ENCODE peak calls at places on chromosomes 5 and 9, in eight cellular contexts. C is transverse colon, S is thyroid gland, E is AG04450, I is cardiac muscle cell, T is OCI-LY7, N is left ventricle myocardium inferior, R is lower lobe of right lung. O is an unnamed sample.

GRCh38 chr5:68681929-68682328 is 411.9 kb upstream of the SLC30A5 start:
- DNase-seq in C (no peak), S (no peak), E (no peak), I (no peak), T (no peak), N (no peak), R (no peak), O (no peak)

GRCh38 chr5:83097582-83098265 is 20.4 kb downstream of the XRCC4 start:
- DNase-seq in C (no peak), S (no peak), E (no peak), I (peak), T (no peak), N (no peak), R (no peak), O (no peak)

GRCh38 chr5:138611295-138612220 is 36.4 kb upstream of the HSPA9 start:
- DNase-seq in C (no peak), S (peak), E (no peak), I (peak), T (no peak), N (no peak), R (no peak), O (no peak)

GRCh38 chr5:142378737-142379365 is 54.0 kb upstream of the SPRY4 start:
- DNase-seq in C (no peak), S (no peak), E (no peak), I (no peak), T (no peak), N (no peak), R (no peak), O (no peak)

GRCh38 chr5:142053434-142054253 is 40.8 kb upstream of the GNPDA1 start:
- DNase-seq in C (no peak), S (peak), E (no peak), I (peak), T (no peak), N (no peak), R (no peak), O (peak)

GRCh38 chr9:3997492-3997891 is 302.4 kb downstream of the GLIS3 start:
- DNase-seq in C (no peak), S (no peak), E (no peak), I (no peak), T (no peak), N (no peak), R (no peak), O (no peak)

GRCh38 chr5:169695025-169695625 is 58.0 kb downstream of the DOCK2 start:
- DNase-seq in C (no peak), S (no peak), E (no peak), I (no peak), T (no peak), N (no peak), R (no peak), O (no peak)

GRCh38 chr5:94153736-94154450 is 412.5 kb upstream of the POU5F2 start:
- DNase-seq in C (no peak), S (no peak), E (no peak), I (peak), T (no peak), N (no peak), R (peak), O (no peak)

GRCh38 chr5:31232273-31232888 is 38.9 kb downstream of the CDH6 start:
- DNase-seq in C (no peak), S (peak), E (peak), I (peak), T (peak), N (no peak), R (no peak), O (peak)

GRCh38 chr5:141208478-141208877 is at the start of gene PCDHB12:
- DNase-seq in C (no peak), S (no peak), E (no peak), I (no peak), T (peak), N (no peak), R (no peak), O (peak)

GRCh38 chr9:126157826-126158431 is 168.7 kb upstream of the MVB12B start:
- DNase-seq in C (no peak), S (no peak), E (no peak), I (no peak), T (no peak), N (no peak), R (no peak), O (peak)

GRCh38 chr9:90642570-90643539 is at the start of gene DIRAS2:
- DNase-seq in C (peak), S (peak), E (peak), I (peak), T (no peak), N (peak), R (peak), O (peak)

GRCh38 chr9:119963798-119964372 is 594.6 kb upstream of the BRINP1 start:
- DNase-seq in C (no peak), S (peak), E (peak), I (peak), T (no peak), N (no peak), R (no peak), O (no peak)

GRCh38 chr9:92276223-92277007 is 17.1 kb downstream of the IARS1 start:
- DNase-seq in C (no peak), S (no peak), E (no peak), I (peak), T (no peak), N (no peak), R (no peak), O (no peak)
- TF ChIP-seq CTCF in C (no peak), S (no peak), E (no peak), I (no peak), T (no peak), N (no peak), R (no peak), O (no peak)

DNA sequence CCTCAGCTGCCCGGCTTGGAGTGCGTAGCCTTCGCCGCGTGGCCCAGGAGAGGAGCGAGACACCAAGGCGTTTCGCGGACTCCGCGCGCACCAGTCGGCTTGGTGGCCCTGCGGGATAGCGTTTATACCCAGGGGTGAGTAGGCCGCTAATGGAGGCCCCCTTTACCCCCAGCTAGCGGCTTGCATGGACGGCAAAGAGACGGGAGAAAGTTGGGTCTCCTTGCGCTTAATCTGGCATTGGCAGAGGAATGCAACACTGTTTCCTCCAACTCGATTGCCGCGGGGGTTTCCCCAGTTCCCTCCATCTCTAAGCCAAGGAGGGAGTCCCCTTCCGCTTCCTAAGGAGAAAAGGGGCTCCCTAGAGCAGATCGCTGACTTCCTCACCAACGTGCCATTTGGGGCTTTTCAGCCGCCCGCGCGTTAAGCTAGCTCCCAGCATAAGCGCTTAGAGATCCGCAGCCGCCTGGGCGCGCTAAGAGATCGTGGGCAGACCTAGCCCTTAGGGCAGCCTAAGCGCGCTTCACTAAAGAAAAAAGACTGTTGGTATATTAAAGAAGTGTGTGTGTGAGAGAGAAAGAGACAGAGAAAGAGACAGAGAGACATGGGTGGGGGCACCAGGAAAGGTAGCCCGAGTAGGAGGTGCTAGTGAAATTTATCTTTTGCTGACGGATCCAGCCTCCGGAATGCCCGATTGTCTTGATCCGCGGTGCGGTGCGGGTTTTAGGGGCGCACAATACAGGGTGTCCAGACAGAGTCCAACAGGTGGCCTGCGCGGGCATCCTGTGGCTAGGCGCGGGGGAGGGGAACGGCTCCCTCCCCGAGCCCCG is 597.9 kb upstream of the SGCD start:
- DNase-seq in C (no peak), S (no peak), E (no peak), I (no peak), T (no peak), N (peak), R (peak), O (peak)
- H3K4me3 ChIP-seq in C (peak), S (no peak), E (no peak), I (peak), T (no peak), N (peak), R (peak), O (peak)

DNA sequence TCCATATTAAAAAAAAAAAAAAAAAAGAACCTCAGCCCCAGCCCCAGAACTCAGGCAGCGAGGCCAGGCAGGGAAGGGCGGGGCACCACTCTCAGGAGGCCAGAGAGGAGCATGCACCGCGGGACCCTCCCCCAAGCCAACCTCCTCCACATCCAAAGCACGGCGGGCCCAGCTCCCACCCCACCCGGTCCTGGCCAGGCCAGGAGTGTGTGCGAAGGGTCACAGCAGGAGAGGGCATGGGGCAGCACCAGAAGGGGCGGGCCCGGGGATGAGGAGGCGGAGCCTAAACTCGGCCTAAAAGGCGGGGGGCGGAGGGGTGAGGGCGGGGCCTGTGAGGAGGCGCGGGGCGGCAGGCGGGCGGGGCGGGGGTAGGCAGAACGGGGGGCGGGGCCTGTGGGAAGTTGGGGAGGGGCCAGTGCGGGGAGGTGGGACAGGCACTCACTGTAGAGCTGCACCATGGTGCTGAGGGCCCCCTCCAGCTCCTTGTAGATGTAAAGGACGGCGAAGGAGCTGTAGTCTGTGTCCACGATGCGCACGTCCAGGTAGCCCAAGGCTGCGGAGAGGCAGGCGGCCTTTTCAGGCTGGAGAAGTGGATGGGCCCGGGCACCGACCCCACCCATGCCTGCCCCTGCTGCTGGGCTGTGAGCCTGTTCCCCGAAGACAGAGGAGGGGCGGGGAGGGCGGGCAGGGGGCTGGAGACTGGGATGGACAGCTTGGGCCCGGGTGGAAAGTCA is 1.2 kb downstream of the LCN15 start:
- DNase-seq in C (peak), S (no peak), E (no peak), I (peak), T (peak), N (peak), R (peak), O (peak)
- TF ChIP-seq CTCF in C (no peak), S (no peak), E (no peak), I (no peak), T (no peak), N (no peak), R (no peak), O (no peak)

GRCh38 chr5:134070648-134070978 is 43.9 kb upstream of the TCF7 start:
- DNase-seq in C (no peak), S (no peak), E (no peak), I (peak), T (no peak), N (no peak), R (no peak), O (no peak)

GRCh38 chr5:134072471-134073220 is 41.8 kb upstream of the TCF7 start:
- DNase-seq in C (no peak), S (no peak), E (no peak), I (no peak), T (no peak), N (no peak), R (no peak), O (no peak)

GRCh38 chr5:134070979-134071849 is 43.3 kb upstream of the TCF7 start:
- DNase-seq in C (peak), S (peak), E (no peak), I (peak), T (no peak), N (no peak), R (no peak), O (peak)

GRCh38 chr5:134073404-134073803 is 41.1 kb upstream of the TCF7 start:
- DNase-seq in C (no peak), S (no peak), E (no peak), I (no peak), T (no peak), N (no peak), R (no peak), O (peak)

DNA sequence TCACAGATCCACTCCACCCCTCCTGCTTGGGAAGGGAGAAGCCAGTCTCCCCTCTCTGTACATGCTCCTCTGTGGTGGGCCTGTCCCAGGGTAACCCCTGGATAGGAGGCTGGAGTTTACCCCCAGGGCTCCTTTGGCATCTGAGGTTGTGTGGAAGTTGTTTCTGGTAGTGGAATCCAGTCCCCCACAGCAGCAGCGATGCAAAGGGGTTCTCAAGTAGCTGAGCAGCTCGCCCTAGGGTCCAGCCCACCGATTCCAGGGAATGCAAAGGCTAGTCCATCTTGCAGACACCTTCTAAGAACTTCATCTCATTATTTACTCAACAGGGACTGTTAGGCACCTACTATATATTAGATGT is 42.7 kb upstream of the TCF7 start:
- DNase-seq in C (no peak), S (no peak), E (no peak), I (no peak), T (no peak), N (no peak), R (no peak), O (no peak)
- H3K4me3 ChIP-seq in C (no peak), S (no peak), E (no peak), I (no peak), T (no peak), N (no peak), R (no peak), O (no peak)

DNA sequence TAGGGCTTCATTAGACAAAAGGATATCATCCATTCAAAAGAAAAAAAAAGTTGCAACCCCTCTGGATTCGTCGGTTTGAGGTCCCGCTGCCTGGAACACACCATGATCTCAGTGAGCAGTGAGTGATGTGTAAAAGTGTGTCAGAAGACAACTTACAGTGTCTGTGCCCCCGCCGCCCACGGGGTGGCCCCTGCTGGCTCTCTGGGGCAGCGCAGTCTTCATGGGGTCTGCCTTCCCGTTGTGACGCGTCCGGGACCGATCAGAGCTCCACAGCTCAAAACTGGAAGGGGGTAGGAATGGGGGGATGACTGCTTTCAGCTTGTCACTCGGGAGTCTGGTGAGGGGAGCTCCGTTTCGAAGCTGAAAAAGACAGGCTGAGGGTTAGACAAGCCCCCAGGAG is 22.6 kb downstream of the ANKS6 start:
- DNase-seq in C (no peak), S (no peak), E (no peak), I (no peak), T (no peak), N (no peak), R (no peak), O (no peak)
- TF ChIP-seq CTCF in C (no peak), S (no peak), E (no peak), I (no peak), T (no peak), N (no peak), R (no peak), O (no peak)

DNA sequence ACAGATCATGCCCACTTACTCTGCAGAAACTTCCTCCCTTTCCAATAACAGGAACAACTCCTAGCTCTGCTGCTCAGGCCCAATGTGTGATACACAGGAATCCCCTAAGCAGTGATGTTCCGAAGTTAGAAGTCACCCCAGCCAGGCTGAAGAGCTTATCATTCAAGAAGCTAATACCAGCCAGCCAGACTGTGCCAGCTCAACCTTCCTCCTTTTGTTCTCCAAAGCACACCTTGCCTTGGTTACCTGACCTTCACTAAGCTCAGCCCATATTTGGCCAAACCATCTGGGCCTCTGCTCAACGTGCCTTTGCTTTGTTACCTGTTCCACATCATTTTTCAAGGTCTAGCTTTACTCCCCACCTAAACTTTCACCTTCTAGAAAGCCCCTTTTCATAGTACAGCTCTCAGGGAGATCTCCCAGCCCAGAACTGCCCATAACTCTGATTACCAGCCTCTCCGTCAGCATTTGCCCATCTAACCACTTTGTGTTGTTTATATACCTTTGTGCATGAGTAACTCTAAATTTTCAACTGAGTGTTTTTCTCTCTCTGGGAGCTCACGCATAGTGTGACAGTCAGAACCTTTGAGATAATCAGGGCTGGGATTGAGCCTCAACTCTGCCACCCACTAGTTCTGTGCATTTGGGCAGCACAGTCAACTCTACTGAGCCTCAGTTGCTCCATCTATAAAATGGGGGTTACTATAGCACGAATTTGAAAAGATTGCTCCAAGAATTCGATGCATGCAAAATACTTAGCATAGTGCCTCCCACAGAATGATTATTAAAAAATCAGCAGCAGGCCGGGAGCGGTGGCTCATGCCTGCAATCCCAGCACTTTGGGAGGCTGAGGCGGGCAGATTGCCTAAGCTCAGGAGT is 107.6 kb upstream of the CPEB4 start:
- DNase-seq in C (no peak), S (no peak), E (no peak), I (no peak), T (no peak), N (no peak), R (no peak), O (no peak)
- H3K4me3 ChIP-seq in C (no peak), S (no peak), E (no peak), I (no peak), T (no peak), N (no peak), R (no peak), O (no peak)

GRCh38 chr5:10607666-10608442 is 44.0 kb downstream of the ANKRD33B start:
- DNase-seq in C (peak), S (peak), E (no peak), I (peak), T (peak), N (peak), R (peak), O (peak)
- TF ChIP-seq CTCF in C (no peak), S (no peak), E (peak), I (peak), T (peak), N (peak), R (peak), O (no peak)

GRCh38 chr5:2752875-2753435 is 1.5 kb upstream of the IRX2 start:
- DNase-seq in C (no peak), S (no peak), E (no peak), I (no peak), T (no peak), N (no peak), R (peak), O (no peak)

GRCh38 chr5:2750758-2751464 is 566 bp downstream of the IRX2 start:
- DNase-seq in C (no peak), S (no peak), E (no peak), I (peak), T (no peak), N (no peak), R (no peak), O (no peak)

GRCh38 chr5:2750026-2750757 is 1.3 kb downstream of the IRX2 start:
- DNase-seq in C (no peak), S (no peak), E (no peak), I (no peak), T (no peak), N (no peak), R (peak), O (no peak)

GRCh38 chr5:2752059-2752874 is 790 bp upstream of the IRX2 start:
- DNase-seq in C (no peak), S (peak), E (no peak), I (no peak), T (no peak), N (no peak), R (peak), O (no peak)

GRCh38 chr5:2751592-2752021 is at the start of gene IRX2:
- DNase-seq in C (peak), S (peak), E (no peak), I (peak), T (no peak), N (peak), R (peak), O (peak)
- H3K4me3 ChIP-seq in C (peak), S (no peak), E (no peak), I (peak), T (no peak), N (peak), R (peak), O (peak)

GRCh38 chr5:103519550-103519949 is 43.0 kb downstream of the NUDT12 start:
- DNase-seq in C (no peak), S (no peak), E (no peak), I (no peak), T (no peak), N (no peak), R (no peak), O (no peak)
- TF ChIP-seq CTCF in C (no peak), S (no peak), E (peak), I (peak), T (peak), N (no peak), R (no peak), O (no peak)

GRCh38 chr9:9437641-9438040 is 1175.2 kb downstream of the PTPRD start:
- DNase-seq in C (no peak), S (no peak), E (no peak), I (no peak), T (no peak), N (no peak), R (no peak), O (no peak)
- H3K4me3 ChIP-seq in C (no peak), S (no peak), E (no peak), I (no peak), T (no peak), N (no peak), R (no peak), O (no peak)